ENCODE peak calls at places on chromosomes 4 and X, in six cellular contexts. One of them, this sample, is unnamed.

GRCh38 chr4:84661191-84661944 is 78.4 kb downstream of the CDS1 start:
- DNase-seq in left cardiac atrium: no peak
- DNase-seq in mesendoderm: no peak
- DNase-seq in Calu3: no peak
- DNase-seq in fibroblast of mammary gland: no peak
- DNase-seq in stimulated activated naive CD4-positive, alpha-beta T cell: no peak
- DNase-seq in this sample: no peak

GRCh38 chr4:182273191-182273935 is 30.2 kb downstream of the TENM3 start:
- DNase-seq in left cardiac atrium: no peak
- DNase-seq in mesendoderm: peak
- DNase-seq in Calu3: no peak
- DNase-seq in fibroblast of mammary gland: no peak
- DNase-seq in stimulated activated naive CD4-positive, alpha-beta T cell: no peak
- DNase-seq in this sample: peak

GRCh38 chr4:98658287-98659105 is at the start of gene TSPAN5:
- DNase-seq in left cardiac atrium: peak
- DNase-seq in mesendoderm: peak
- DNase-seq in Calu3: peak
- DNase-seq in fibroblast of mammary gland: peak
- DNase-seq in stimulated activated naive CD4-positive, alpha-beta T cell: peak
- DNase-seq in this sample: peak

GRCh38 chrX:6363193-6363592 is 134.5 kb upstream of the NLGN4X start:
- DNase-seq in left cardiac atrium: no peak
- DNase-seq in mesendoderm: peak
- DNase-seq in Calu3: no peak
- DNase-seq in fibroblast of mammary gland: no peak
- DNase-seq in stimulated activated naive CD4-positive, alpha-beta T cell: no peak
- DNase-seq in this sample: peak

GRCh38 chr4:31516520-31516919 is 796.4 kb downstream of the PCDH7 start:
- DNase-seq in left cardiac atrium: no peak
- DNase-seq in mesendoderm: no peak
- DNase-seq in Calu3: no peak
- DNase-seq in fibroblast of mammary gland: no peak
- DNase-seq in stimulated activated naive CD4-positive, alpha-beta T cell: no peak
- DNase-seq in this sample: no peak

GRCh38 chrX:40773809-40774208 is 38.5 kb upstream of the MED14 start:
- DNase-seq in left cardiac atrium: no peak
- DNase-seq in mesendoderm: no peak
- DNase-seq in Calu3: no peak
- DNase-seq in fibroblast of mammary gland: peak
- DNase-seq in stimulated activated naive CD4-positive, alpha-beta T cell: no peak
- DNase-seq in this sample: no peak

GRCh38 chrX:133527415-133527814 is 112.1 kb upstream of the GPC4 start:
- DNase-seq in left cardiac atrium: no peak
- DNase-seq in mesendoderm: no peak
- DNase-seq in Calu3: no peak
- DNase-seq in fibroblast of mammary gland: no peak
- DNase-seq in stimulated activated naive CD4-positive, alpha-beta T cell: no peak
- DNase-seq in this sample: peak

GRCh38 chrX:153465691-153466380 is 4.5 kb downstream of the HAUS7 start:
- DNase-seq in left cardiac atrium: no peak
- DNase-seq in mesendoderm: no peak
- DNase-seq in Calu3: no peak
- DNase-seq in fibroblast of mammary gland: no peak
- DNase-seq in stimulated activated naive CD4-positive, alpha-beta T cell: no peak
- DNase-seq in this sample: no peak